ENCODE peak calls at places on chromosomes 5 and 9, in seven cellular contexts. One of them, this sample, is unnamed.

GRCh38 chr9:133601746-133602145 is 7.4 kb downstream of the FAM163B start:
- DNase-seq in GDM1: no peak
- DNase-seq in AG09319: no peak
- DNase-seq in GM10248: no peak
- DNase-seq in HuH-7: no peak
- DNase-seq in cardiac muscle cell: no peak
- DNase-seq in GM13977: no peak
- DNase-seq in this sample: no peak

GRCh38 chr5:74956278-74956677 is 90.1 kb upstream of the FAM169A start:
- DNase-seq in GDM1: no peak
- DNase-seq in AG09319: no peak
- DNase-seq in GM10248: no peak
- DNase-seq in HuH-7: no peak
- DNase-seq in cardiac muscle cell: no peak
- DNase-seq in GM13977: no peak
- DNase-seq in this sample: no peak

GRCh38 chr5:159103086-159103485 is 3.4 kb upstream of the EBF1 start:
- DNase-seq in GDM1: no peak
- DNase-seq in AG09319: no peak
- DNase-seq in GM10248: no peak
- DNase-seq in HuH-7: no peak
- DNase-seq in cardiac muscle cell: no peak
- DNase-seq in GM13977: no peak
- DNase-seq in this sample: no peak

GRCh38 chr5:141869514-141869913 is 8.7 kb downstream of the PCDH1 start:
- DNase-seq in GDM1: no peak
- DNase-seq in AG09319: no peak
- DNase-seq in GM10248: no peak
- DNase-seq in HuH-7: no peak
- DNase-seq in cardiac muscle cell: no peak
- DNase-seq in GM13977: no peak
- DNase-seq in this sample: no peak

GRCh38 chr9:89379031-89379430 is 60.7 kb downstream of the SECISBP2 start:
- DNase-seq in GDM1: no peak
- DNase-seq in AG09319: no peak
- DNase-seq in GM10248: no peak
- DNase-seq in HuH-7: no peak
- DNase-seq in cardiac muscle cell: no peak
- DNase-seq in GM13977: no peak
- DNase-seq in this sample: no peak

GRCh38 chr9:136058801-136059302 is 36.2 kb downstream of the NACC2 start:
- DNase-seq in GDM1: no peak
- DNase-seq in AG09319: no peak
- DNase-seq in GM10248: no peak
- DNase-seq in HuH-7: no peak
- DNase-seq in cardiac muscle cell: no peak
- DNase-seq in GM13977: no peak
- DNase-seq in this sample: no peak

GRCh38 chr9:101028346-101029299 is at the start of gene PLPPR1:
- DNase-seq in GDM1: no peak
- DNase-seq in AG09319: no peak
- DNase-seq in GM10248: peak
- DNase-seq in HuH-7: peak
- DNase-seq in cardiac muscle cell: peak
- DNase-seq in GM13977: no peak
- DNase-seq in this sample: no peak

GRCh38 chr5:73415617-73416016 is 33.0 kb downstream of the FOXD1 start:
- DNase-seq in GDM1: no peak
- DNase-seq in AG09319: no peak
- DNase-seq in GM10248: no peak
- DNase-seq in HuH-7: no peak
- DNase-seq in cardiac muscle cell: no peak
- DNase-seq in GM13977: no peak
- DNase-seq in this sample: no peak

GRCh38 chr5:36070687-36071571 is 4.2 kb upstream of the UGT3A2 start:
- DNase-seq in GDM1: no peak
- DNase-seq in AG09319: no peak
- DNase-seq in GM10248: no peak
- DNase-seq in HuH-7: no peak
- DNase-seq in cardiac muscle cell: no peak
- DNase-seq in GM13977: no peak
- DNase-seq in this sample: no peak

GRCh38 chr9:112112519-112112918 is 62.6 kb downstream of the SUSD1 start:
- DNase-seq in GDM1: no peak
- DNase-seq in AG09319: peak
- DNase-seq in GM10248: no peak
- DNase-seq in HuH-7: no peak
- DNase-seq in cardiac muscle cell: no peak
- DNase-seq in GM13977: no peak
- DNase-seq in this sample: no peak

GRCh38 chr5:42268630-42269029 is 154.6 kb upstream of the GHR start:
- DNase-seq in GDM1: peak
- DNase-seq in AG09319: no peak
- DNase-seq in GM10248: no peak
- DNase-seq in HuH-7: no peak
- DNase-seq in cardiac muscle cell: no peak
- DNase-seq in GM13977: no peak
- DNase-seq in this sample: no peak

GRCh38 chr5:83718195-83718825 is 2.3 kb downstream of the HAPLN1 start:
- DNase-seq in GDM1: peak
- DNase-seq in AG09319: peak
- DNase-seq in GM10248: peak
- DNase-seq in HuH-7: peak
- DNase-seq in cardiac muscle cell: peak
- DNase-seq in GM13977: peak
- DNase-seq in this sample: no peak

GRCh38 chr9:128214571-128215490 is 11.7 kb downstream of the DNM1 start:
- DNase-seq in GDM1: no peak
- DNase-seq in AG09319: no peak
- DNase-seq in GM10248: no peak
- DNase-seq in HuH-7: no peak
- DNase-seq in cardiac muscle cell: no peak
- DNase-seq in GM13977: no peak
- DNase-seq in this sample: no peak

GRCh38 chr9:693460-694390 is 147.8 kb upstream of the DMRT1 start:
- DNase-seq in GDM1: no peak
- DNase-seq in AG09319: no peak
- DNase-seq in GM10248: no peak
- DNase-seq in HuH-7: no peak
- DNase-seq in cardiac muscle cell: no peak
- DNase-seq in GM13977: no peak
- DNase-seq in this sample: no peak

GRCh38 chr5:179923422-179923821 is 15.7 kb upstream of the TBC1D9B start:
- DNase-seq in GDM1: peak
- DNase-seq in AG09319: no peak
- DNase-seq in GM10248: no peak
- DNase-seq in HuH-7: no peak
- DNase-seq in cardiac muscle cell: no peak
- DNase-seq in GM13977: no peak
- DNase-seq in this sample: no peak

GRCh38 chr9:6096821-6097220 is 81.4 kb upstream of the RANBP6 start:
- DNase-seq in GDM1: no peak
- DNase-seq in AG09319: peak
- DNase-seq in GM10248: no peak
- DNase-seq in HuH-7: no peak
- DNase-seq in cardiac muscle cell: no peak
- DNase-seq in GM13977: no peak
- DNase-seq in this sample: no peak

GRCh38 chr5:2430606-2431005 is 320.9 kb downstream of the IRX2 start:
- DNase-seq in GDM1: no peak
- DNase-seq in AG09319: no peak
- DNase-seq in GM10248: no peak
- DNase-seq in HuH-7: no peak
- DNase-seq in cardiac muscle cell: no peak
- DNase-seq in GM13977: no peak
- DNase-seq in this sample: no peak

GRCh38 chr9:121844562-121844961 is 193.1 kb downstream of the DAB2IP start:
- DNase-seq in GDM1: no peak
- DNase-seq in AG09319: no peak
- DNase-seq in GM10248: no peak
- DNase-seq in HuH-7: no peak
- DNase-seq in cardiac muscle cell: no peak
- DNase-seq in GM13977: no peak
- DNase-seq in this sample: no peak

GRCh38 chr9:78365979-78366697 is 69.2 kb downstream of the PSAT1 start:
- DNase-seq in GDM1: no peak
- DNase-seq in AG09319: no peak
- DNase-seq in GM10248: no peak
- DNase-seq in HuH-7: no peak
- DNase-seq in cardiac muscle cell: peak
- DNase-seq in GM13977: no peak
- DNase-seq in this sample: no peak

GRCh38 chr9:86944974-86945867 is 2.1 kb downstream of the GAS1 start:
- DNase-seq in GDM1: no peak
- DNase-seq in AG09319: no peak
- DNase-seq in GM10248: no peak
- DNase-seq in HuH-7: no peak
- DNase-seq in cardiac muscle cell: peak
- DNase-seq in GM13977: no peak
- DNase-seq in this sample: no peak

GRCh38 chr5:154179846-154180710 is 10.5 kb upstream of the GALNT10 start:
- DNase-seq in GDM1: peak
- DNase-seq in AG09319: peak
- DNase-seq in GM10248: peak
- DNase-seq in HuH-7: peak
- DNase-seq in cardiac muscle cell: peak
- DNase-seq in GM13977: peak
- DNase-seq in this sample: peak

This sample was measured in activated CD4-positive, alpha-beta memory T cell treated with anti-CD3 and anti-CD28 coated beads, Interleukin-2, amount 10 ng/mL, durations not matched to agents 7 days and 5 days.